ENCODE peak calls at places on chromosomes 2 and 18, in nine cellular contexts. M is CD8-positive, alpha-beta memory T cell; J is Peyer's patch; P is gastrocnemius medialis; Q is IMR-90; V is left lung; E is coronary artery; F is astrocyte; Z is brain microvascular endothelial cell. G is an unnamed sample.

GRCh38 chr2:234615643-234616356 is 118.9 kb upstream of the ARL4C start:
- DNase-seq in M (no peak), J (no peak), P (no peak), Q (peak; percentile 36), V (no peak), E (no peak), F (no peak), Z (no peak), G (no peak)

GRCh38 chr2:85120363-85120762 is 12.8 kb upstream of the TCF7L1 start:
- DNase-seq in M (no peak), J (no peak), P (no peak), Q (no peak), V (no peak), E (no peak), F (no peak), Z (no peak), G (no peak)

GRCh38 chr2:172088245-172089004 is 3.1 kb downstream of the DLX1 start:
- DNase-seq in M (no peak), J (no peak), P (no peak), Q (no peak), V (no peak), E (no peak), F (no peak), Z (no peak), G (no peak)

GRCh38 chr18:35029103-35029502 is 12.1 kb upstream of the MAPRE2 start:
- DNase-seq in M (no peak), J (no peak), P (no peak), Q (peak; percentile 69), V (no peak), E (no peak), F (peak; percentile 68), Z (peak; percentile 62), G (no peak)

GRCh38 chr2:144154205-144154604 is 365.7 kb downstream of the ZEB2 start:
- DNase-seq in M (no peak), J (no peak), P (no peak), Q (no peak), V (no peak), E (no peak), F (no peak), Z (no peak), G (no peak)

GRCh38 chr18:56127322-56128099 is 510.9 kb downstream of the TXNL1 start:
- DNase-seq in M (no peak), J (no peak), P (no peak), Q (no peak), V (no peak), E (no peak), F (no peak), Z (no peak), G (no peak)

GRCh38 chr2:117941693-117942092 is 72.2 kb downstream of the CCDC93 start:
- DNase-seq in M (no peak), J (no peak), P (no peak), Q (no peak), V (no peak), E (no peak), F (no peak), Z (no peak), G (no peak)

GRCh38 chr2:77521482-77521881 is 694 bp downstream of the LRRTM4 start:
- DNase-seq in M (no peak), J (no peak), P (no peak), Q (no peak), V (no peak), E (no peak), F (no peak), Z (no peak), G (no peak)

GRCh38 chr2:204453730-204454167 is 91.5 kb upstream of the PARD3B start:
- DNase-seq in M (no peak), J (peak; percentile 48), P (no peak), Q (no peak), V (peak; percentile 68), E (no peak), F (no peak), Z (peak; percentile 32), G (no peak)

GRCh38 chr2:18299423-18300212 is 260.8 kb downstream of the RDH14 start:
- DNase-seq in M (no peak), J (no peak), P (no peak), Q (peak; percentile 96), V (no peak), E (no peak), F (peak; percentile 99), Z (peak; percentile 98), G (no peak)

GRCh38 chr2:32484907-32485306 is 128.1 kb downstream of the BIRC6 start:
- DNase-seq in M (no peak), J (no peak), P (peak; percentile 26), Q (peak; percentile 97), V (no peak), E (no peak), F (peak; percentile 90), Z (peak; percentile 92), G (no peak)

GRCh38 chr2:201298462-201298861 is 38.1 kb downstream of the CASP8 start:
- DNase-seq in M (no peak), J (no peak), P (no peak), Q (peak; percentile 33), V (no peak), E (no peak), F (peak; percentile 23), Z (peak; percentile 9), G (no peak)

GRCh38 chr2:201406077-201406662 is 45.1 kb downstream of the TRAK2 start:
- DNase-seq in M (no peak), J (no peak), P (no peak), Q (peak; percentile 87), V (no peak), E (no peak), F (peak; percentile 71), Z (no peak), G (peak; percentile 94)

GRCh38 chr2:69817739-69818494 is 11.5 kb upstream of the GMCL1 start:
- DNase-seq in M (no peak), J (no peak), P (no peak), Q (no peak), V (no peak), E (no peak), F (no peak), Z (no peak), G (no peak)

GRCh38 chr2:6072757-6073156 is 380.6 kb downstream of the SOX11 start:
- DNase-seq in M (no peak), J (no peak), P (no peak), Q (no peak), V (no peak), E (no peak), F (peak; percentile 2), Z (no peak), G (no peak)

GRCh38 chr2:158486970-158487325 is 30.2 kb downstream of the PKP4 start:
- DNase-seq in M (no peak), J (no peak), P (no peak), Q (peak; percentile 60), V (no peak), E (no peak), F (peak; percentile 61), Z (peak; percentile 38), G (no peak)

GRCh38 chr2:233419626-233420431 is 65.5 kb downstream of the DGKD start:
- DNase-seq in M (no peak), J (peak; percentile 61), P (peak; percentile 70), Q (peak; percentile 31), V (no peak), E (no peak), F (no peak), Z (no peak), G (no peak)

GRCh38 chr2:147551331-147551730 is 293.5 kb upstream of the ACVR2A start:
- DNase-seq in M (no peak), J (no peak), P (no peak), Q (no peak), V (no peak), E (no peak), F (no peak), Z (no peak), G (no peak)

GRCh38 chr2:64466696-64467462 is 12.9 kb downstream of the LGALSL start:
- DNase-seq in M (no peak), J (no peak), P (no peak), Q (no peak), V (no peak), E (no peak), F (peak; percentile 4), Z (no peak), G (no peak)
- H3K27ac ChIP-seq in M (no peak overlapping the region), J (no peak overlapping the region), P (no peak overlapping the region), Q (no peak overlapping the region), V (no peak overlapping the region), E (no peak overlapping the region), F (no peak overlapping the region), Z (no peak overlapping the region), G (no peak overlapping the region)

GRCh38 chr18:13235326-13235937 is 16.9 kb downstream of the LDLRAD4 start:
- DNase-seq in M (no peak), J (peak; percentile 18), P (no peak), Q (no peak), V (no peak), E (peak; percentile 74), F (no peak), Z (no peak), G (no peak)

GRCh38 chr18:13235981-13236380 is 17.4 kb downstream of the LDLRAD4 start:
- DNase-seq in M (no peak), J (peak; percentile 51), P (peak; percentile 46), Q (no peak), V (peak; percentile 57), E (peak; percentile 82), F (no peak), Z (no peak), G (no peak)

GRCh38 chr18:13237641-13238040 is 19.1 kb downstream of the LDLRAD4 start:
- DNase-seq in M (no peak), J (peak; percentile 26), P (no peak), Q (no peak), V (no peak), E (no peak), F (no peak), Z (no peak), G (no peak)

GRCh38 chr18:13237073-13237472 is 18.5 kb downstream of the LDLRAD4 start:
- DNase-seq in M (no peak), J (peak; percentile 36), P (no peak), Q (no peak), V (no peak), E (peak; percentile 73), F (no peak), Z (no peak), G (no peak)

GRCh38 chr18:13236411-13236810 is 17.9 kb downstream of the LDLRAD4 start:
- DNase-seq in M (no peak), J (peak; percentile 21), P (no peak), Q (no peak), V (no peak), E (peak; percentile 69), F (no peak), Z (no peak), G (no peak)
- H3K27ac ChIP-seq in M (no peak overlapping the region), J (no peak overlapping the region), P (no peak overlapping the region), Q (no peak overlapping the region), V (no peak overlapping the region), E (peak overlapping the region; percentile 33), F (no peak overlapping the region), Z (no peak overlapping the region), G (no peak overlapping the region)

GRCh38 chr2:146123714-146124113 is 1603.8 kb upstream of the ZEB2 start:
- DNase-seq in M (no peak), J (no peak), P (no peak), Q (peak; percentile 17), V (no peak), E (no peak), F (peak; percentile 41), Z (peak; percentile 25), G (no peak)
- H3K27ac ChIP-seq in M (no peak overlapping the region), J (no peak overlapping the region), P (no peak overlapping the region), Q (no peak overlapping the region), V (no peak overlapping the region), E (no peak overlapping the region), F (no peak overlapping the region), Z (no peak overlapping the region), G (no peak overlapping the region)

DNA sequence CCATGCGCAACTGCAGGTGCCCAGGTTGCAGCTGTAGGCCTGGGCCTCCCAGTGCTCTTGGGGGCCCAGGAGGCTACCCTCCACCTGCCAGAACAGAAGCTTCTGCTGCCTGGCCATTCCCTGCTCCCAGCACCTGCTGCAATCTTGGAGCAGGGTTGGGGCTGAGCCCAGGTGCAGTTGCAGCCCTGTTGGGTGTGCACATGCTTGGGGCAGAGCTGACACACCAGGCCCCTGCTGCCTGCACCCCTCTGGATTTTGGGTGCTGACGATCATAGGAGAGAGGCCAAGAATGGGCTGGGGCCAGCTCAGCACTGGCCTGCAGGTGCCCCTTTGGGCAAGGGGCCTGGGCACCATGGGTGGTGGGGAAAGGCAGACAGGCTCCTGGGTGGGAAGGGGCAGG is 20.5 kb upstream of the SP140L start:
- DNase-seq in M (no peak), J (no peak), P (no peak), Q (no peak), V (no peak), E (no peak), F (no peak), Z (no peak), G (no peak)
- H3K27ac ChIP-seq in M (no peak overlapping the region), J (no peak overlapping the region), P (no peak overlapping the region), Q (no peak overlapping the region), V (no peak overlapping the region), E (no peak overlapping the region), F (no peak overlapping the region), Z (no peak overlapping the region), G (no peak overlapping the region)